ENCODE peak calls at places on chromosome 12, in nine cellular contexts. Q is MM.1S; H is LHCN-M2; Z is fibroblast of the conjunctiva; G is C1 segment of cervical spinal cord; Y is nucleus accumbens; P is B cell; B is Panc1; L is CD8-positive, alpha-beta T cell. C is an unnamed sample.

GRCh38 chr12:46209914-46210834 is 58.7 kb downstream of the SLC38A1 start:
- DNase-seq in Q (no peak), H (peak; percentile 91), Z (no peak), G (peak; percentile 13), Y (no peak), P (peak; percentile 74), B (no peak), L (peak; percentile 66), C (no peak)

GRCh38 chr12:57118711-57119271 is 7.6 kb upstream of the STAT6 start:
- DNase-seq in Q (no peak), H (peak; percentile 69), Z (no peak), G (no peak), Y (no peak), P (peak; percentile 44), B (no peak), L (no peak), C (no peak)

GRCh38 chr12:116123511-116124258 is 153.8 kb downstream of the MED13L start:
- DNase-seq in Q (no peak), H (peak; percentile 97), Z (peak; percentile 43), G (peak; percentile 55), Y (peak; percentile 41), P (peak; percentile 15), B (no peak), L (no peak), C (peak; percentile 13)

GRCh38 chr12:103969391-103969790 is 3.7 kb downstream of the TDG start:
- DNase-seq in Q (no peak), H (no peak), Z (no peak), G (no peak), Y (no peak), P (no peak), B (no peak), L (no peak), C (peak; percentile 19)

GRCh38 chr12:47276253-47277070 is 196.7 kb upstream of the AMIGO2 start:
- DNase-seq in Q (peak; percentile 81), H (peak; percentile 53), Z (peak; percentile 36), G (no peak), Y (no peak), P (peak; percentile 63), B (no peak), L (peak; percentile 62), C (peak; percentile 44)

GRCh38 chr12:75960086-75960910 is 71.3 kb downstream of the PHLDA1 start:
- DNase-seq in Q (peak; percentile 97), H (no peak), Z (no peak), G (no peak), Y (no peak), P (no peak), B (no peak), L (no peak), C (no peak)

GRCh38 chr12:50620050-50620974 is 115.5 kb downstream of the DIP2B start:
- DNase-seq in Q (no peak), H (peak; percentile 79), Z (peak; percentile 68), G (peak; percentile 20), Y (no peak), P (no peak), B (no peak), L (no peak), C (peak; percentile 93)

GRCh38 chr12:113422030-113422900 is at the start of gene SDSL:
- DNase-seq in Q (peak; percentile 64), H (peak; percentile 94), Z (peak; percentile 74), G (no peak), Y (peak; percentile 38), P (peak; percentile 66), B (peak; percentile 33), L (no peak), C (peak; percentile 86)

GRCh38 chr12:2282321-2282720 is 229.5 kb downstream of the CACNA1C start:
- DNase-seq in Q (no peak), H (no peak), Z (no peak), G (no peak), Y (no peak), P (no peak), B (no peak), L (no peak), C (no peak)

GRCh38 chr12:132827763-132828703 is 636 bp downstream of the GOLGA3 start:
- DNase-seq in Q (no peak), H (peak; percentile 66), Z (peak; percentile 40), G (no peak), Y (no peak), P (no peak), B (no peak), L (no peak), C (peak; percentile 67)

GRCh38 chr12:46521145-46521544 is 148.6 kb upstream of the SLC38A2 start:
- DNase-seq in Q (no peak), H (peak; percentile 34), Z (no peak), G (no peak), Y (no peak), P (no peak), B (no peak), L (no peak), C (no peak)

GRCh38 chr12:6996040-6996441 is 22.2 kb downstream of the LPCAT3 start:
- DNase-seq in Q (no peak), H (peak; percentile 75), Z (peak; percentile 41), G (peak; percentile 94), Y (no peak), P (no peak), B (no peak), L (no peak), C (peak; percentile 88)

GRCh38 chr12:13230500-13230899 is 34.0 kb downstream of the EMP1 start:
- DNase-seq in Q (no peak), H (no peak), Z (peak; percentile 60), G (no peak), Y (no peak), P (no peak), B (no peak), L (no peak), C (peak; percentile 64)

GRCh38 chr12:93381183-93381975 is 3.7 kb downstream of the NUDT4 start:
- DNase-seq in Q (no peak), H (no peak), Z (no peak), G (no peak), Y (no peak), P (no peak), B (no peak), L (no peak), C (no peak)

GRCh38 chr12:84636801-84637285 is 275.8 kb downstream of the SLC6A15 start:
- DNase-seq in Q (no peak), H (peak; percentile 51), Z (no peak), G (no peak), Y (no peak), P (no peak), B (no peak), L (no peak), C (peak; percentile 26)

GRCh38 chr12:47763481-47764344 is 5.0 kb upstream of the RAPGEF3 start:
- DNase-seq in Q (no peak), H (no peak), Z (no peak), G (no peak), Y (no peak), P (peak; percentile 38), B (no peak), L (no peak), C (no peak)

GRCh38 chr12:132270969-132271754 is 58.2 kb downstream of the GALNT9 start:
- DNase-seq in Q (no peak), H (no peak), Z (no peak), G (no peak), Y (no peak), P (no peak), B (no peak), L (no peak), C (no peak)

GRCh38 chr12:127803545-127803944 is 463.4 kb upstream of the TMEM132C start:
- DNase-seq in Q (no peak), H (peak; percentile 41), Z (no peak), G (peak; percentile 66), Y (no peak), P (no peak), B (no peak), L (no peak), C (peak; percentile 46)

GRCh38 chr12:28089363-28089762 is 100.9 kb upstream of the CCDC91 start:
- DNase-seq in Q (no peak), H (peak; percentile 38), Z (no peak), G (no peak), Y (no peak), P (no peak), B (no peak), L (no peak), C (peak; percentile 40)

GRCh38 chr12:48296586-48297396 is 53.9 kb downstream of the ZNF641 start:
- DNase-seq in Q (peak; percentile 75), H (peak; percentile 72), Z (peak; percentile 58), G (peak; percentile 77), Y (peak; percentile 70), P (peak; percentile 16), B (peak; percentile 17), L (peak; percentile 33), C (peak; percentile 67)

GRCh38 chr12:99383258-99383657 is 264.3 kb upstream of the GARIN6 start:
- DNase-seq in Q (no peak), H (no peak), Z (no peak), G (no peak), Y (no peak), P (no peak), B (no peak), L (no peak), C (no peak)

GRCh38 chr12:65501093-65501621 is 222.7 kb downstream of the MSRB3 start:
- DNase-seq in Q (no peak), H (no peak), Z (no peak), G (no peak), Y (peak; percentile 57), P (no peak), B (no peak), L (no peak), C (no peak)

GRCh38 chr12:122944588-122944987 is 21.7 kb downstream of the ABCB9 start:
- DNase-seq in Q (no peak), H (peak; percentile 80), Z (no peak), G (peak; percentile 25), Y (peak; percentile 90), P (no peak), B (no peak), L (no peak), C (peak; percentile 41)

GRCh38 chr12:37547611-37548010 is 769.0 kb upstream of the ALG10B start:
- DNase-seq in Q (no peak), H (no peak), Z (no peak), G (no peak), Y (no peak), P (no peak), B (no peak), L (no peak), C (no peak)

GRCh38 chr12:56188116-56188785 is 1.0 kb downstream of the SMARCC2 start:
- DNase-seq in Q (no peak), H (no peak), Z (no peak), G (no peak), Y (no peak), P (no peak), B (no peak), L (peak; percentile 18), C (no peak)

GRCh38 chr12:42530284-42530683 is 59.3 kb downstream of the PRICKLE1 start:
- DNase-seq in Q (no peak), H (no peak), Z (no peak), G (no peak), Y (no peak), P (no peak), B (no peak), L (no peak), C (no peak)

GRCh38 chr12:127260959-127261358 is 1006.0 kb upstream of the TMEM132C start:
- DNase-seq in Q (no peak), H (no peak), Z (no peak), G (no peak), Y (no peak), P (no peak), B (no peak), L (no peak), C (peak; percentile 39)

GRCh38 chr12:76081909-76082308 is 2.6 kb downstream of the NAP1L1 start:
- DNase-seq in Q (no peak), H (no peak), Z (no peak), G (no peak), Y (no peak), P (no peak), B (no peak), L (no peak), C (no peak)

GRCh38 chr12:128336506-128336905 is 69.5 kb downstream of the TMEM132C start:
- DNase-seq in Q (no peak), H (no peak), Z (no peak), G (peak; percentile 69), Y (no peak), P (no peak), B (no peak), L (no peak), C (no peak)